ENCODE peak calls at places on chromosomes 2 and 18, in six cellular contexts. S is Panc1, P is A549, O is small intestine, G is Peyer's patch, E is lower lobe of right lung. C is an unnamed sample.
A peak's percentile ranks its signal among the peaks of the same experiment; 100 is the strongest.

GRCh38 chr2:119205001-119205669 is 18.5 kb upstream of the STEAP3 start:
- DNase-seq in S (no peak), P (no peak), O (no peak), G (no peak), E (no peak), C (no peak)

GRCh38 chr2:201887851-201888451 is 81.6 kb downstream of the CDK15 start:
- DNase-seq in S (no peak), P (no peak), O (no peak), G (no peak), E (no peak), C (no peak)

GRCh38 chr2:128421861-128422311 is 103.2 kb upstream of the HS6ST1 start:
- DNase-seq in S (no peak), P (no peak), O (no peak), G (peak; percentile 27), E (no peak), C (no peak)

GRCh38 chr18:13310286-13310685 is 91.7 kb downstream of the LDLRAD4 start:
- DNase-seq in S (no peak), P (no peak), O (no peak), G (no peak), E (no peak), C (no peak)

GRCh38 chr18:57942090-57942489 is 101.9 kb upstream of the NEDD4L start:
- DNase-seq in S (no peak), P (no peak), O (no peak), G (no peak), E (no peak), C (no peak)

GRCh38 chr2:100281521-100282438 is 40.5 kb downstream of the LONRF2 start:
- DNase-seq in S (no peak), P (no peak), O (no peak), G (no peak), E (no peak), C (no peak)

GRCh38 chr2:23705771-23706612 is 220.9 kb downstream of the ATAD2B start:
- DNase-seq in S (no peak), P (no peak), O (no peak), G (no peak), E (no peak), C (no peak)

GRCh38 chr2:207176245-207176644 is 10.5 kb upstream of the KLF7 start:
- DNase-seq in S (no peak), P (no peak), O (no peak), G (no peak), E (no peak), C (no peak)

GRCh38 chr2:236577481-236578410 is 8.1 kb downstream of the ACKR3 start:
- DNase-seq in S (no peak), P (no peak), O (no peak), G (no peak), E (no peak), C (no peak)
- H3K4me1 ChIP-seq in S (no peaks in the 10 kb centered on the region), P (no peaks in the 10 kb centered on the region), O (no peaks in the 10 kb centered on the region), G (no peaks in the 10 kb centered on the region), E (peaks cover 11% of the 10 kb centered on the region), C (no peaks in the 10 kb centered on the region)

GRCh38 chr2:8139668-8140202 is 542.1 kb upstream of the ID2 start:
- DNase-seq in S (no peak), P (no peak), O (no peak), G (no peak), E (no peak), C (no peak)
- H3K27ac ChIP-seq in S (no peak overlapping the region), P (no peak overlapping the region), O (no peak overlapping the region), G (no peak overlapping the region), E (peak overlapping the region; percentile 81), C (no peak overlapping the region)

DNA sequence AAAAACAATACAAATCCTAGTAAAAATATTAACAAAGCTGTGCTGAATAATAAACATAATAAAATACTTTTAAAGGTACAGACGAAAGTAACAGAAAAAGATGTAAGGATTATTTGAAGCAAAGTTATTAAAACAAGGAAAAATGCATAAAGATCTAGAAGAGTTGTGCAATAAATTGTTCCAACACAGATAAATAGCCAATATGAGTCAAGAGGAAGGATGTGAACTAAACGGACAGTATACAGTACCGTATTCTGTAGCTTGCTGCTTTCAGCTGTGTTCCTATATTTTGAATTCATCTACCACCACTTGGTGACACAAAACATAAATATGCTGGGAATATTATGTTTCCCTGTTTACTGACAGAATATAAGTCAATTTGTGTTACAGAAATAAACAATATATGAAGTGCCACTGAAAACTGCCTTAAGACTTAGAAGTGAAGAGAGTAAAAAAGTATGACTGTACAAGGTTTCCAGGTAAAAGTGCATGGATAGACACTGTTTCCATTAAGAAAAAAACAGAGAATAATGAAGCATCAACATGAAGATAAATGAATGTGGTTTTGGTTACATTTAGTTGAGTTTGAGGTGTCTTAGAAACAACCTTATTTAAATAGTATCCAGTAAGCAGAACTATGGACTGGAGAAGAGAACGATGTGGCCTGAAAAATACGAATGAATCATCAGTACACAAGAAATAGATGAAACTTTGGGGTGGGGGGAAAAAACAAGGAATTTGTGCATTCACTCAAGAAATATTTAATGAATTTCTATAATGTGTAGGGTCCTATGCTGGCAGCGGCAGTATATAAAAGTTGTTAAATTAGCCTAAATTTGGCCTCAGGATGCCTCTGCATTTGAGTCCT is 13.1 kb downstream of the PPP3R1 start:
- DNase-seq in S (no peak), P (no peak), O (no peak), G (no peak), E (no peak), C (no peak)
- H3K4me1 ChIP-seq in S (peaks cover 29% of the 10 kb centered on the region), P (peaks cover 45% of the 10 kb centered on the region), O (peaks cover 2% of the 10 kb centered on the region), G (no peaks in the 10 kb centered on the region), E (peaks cover 94% of the 10 kb centered on the region), C (peaks cover 56% of the 10 kb centered on the region)

GRCh38 chr2:74119324-74119723 is 28.4 kb downstream of the BOLA3 start:
- DNase-seq in S (no peak), P (peak; percentile 29), O (no peak), G (no peak), E (no peak), C (no peak)
- H3K27ac ChIP-seq in S (peak overlapping the region; percentile 80), P (no peak overlapping the region), O (no peak overlapping the region), G (no peak overlapping the region), E (no peak overlapping the region), C (no peak overlapping the region)

GRCh38 chr2:10340593-10340975 is 37.9 kb downstream of the HPCAL1 start:
- DNase-seq in S (no peak), P (no peak), O (no peak), G (no peak), E (no peak), C (no peak)

GRCh38 chr2:10343658-10344057 is 41.0 kb downstream of the HPCAL1 start:
- DNase-seq in S (no peak), P (no peak), O (no peak), G (no peak), E (peak; percentile 25), C (no peak)

GRCh38 chr2:10341193-10341592 is 38.5 kb downstream of the HPCAL1 start:
- DNase-seq in S (no peak), P (no peak), O (peak; percentile 35), G (no peak), E (no peak), C (no peak)

GRCh38 chr2:10343191-10343590 is 40.5 kb downstream of the HPCAL1 start:
- DNase-seq in S (no peak), P (no peak), O (no peak), G (no peak), E (no peak), C (no peak)

DNA sequence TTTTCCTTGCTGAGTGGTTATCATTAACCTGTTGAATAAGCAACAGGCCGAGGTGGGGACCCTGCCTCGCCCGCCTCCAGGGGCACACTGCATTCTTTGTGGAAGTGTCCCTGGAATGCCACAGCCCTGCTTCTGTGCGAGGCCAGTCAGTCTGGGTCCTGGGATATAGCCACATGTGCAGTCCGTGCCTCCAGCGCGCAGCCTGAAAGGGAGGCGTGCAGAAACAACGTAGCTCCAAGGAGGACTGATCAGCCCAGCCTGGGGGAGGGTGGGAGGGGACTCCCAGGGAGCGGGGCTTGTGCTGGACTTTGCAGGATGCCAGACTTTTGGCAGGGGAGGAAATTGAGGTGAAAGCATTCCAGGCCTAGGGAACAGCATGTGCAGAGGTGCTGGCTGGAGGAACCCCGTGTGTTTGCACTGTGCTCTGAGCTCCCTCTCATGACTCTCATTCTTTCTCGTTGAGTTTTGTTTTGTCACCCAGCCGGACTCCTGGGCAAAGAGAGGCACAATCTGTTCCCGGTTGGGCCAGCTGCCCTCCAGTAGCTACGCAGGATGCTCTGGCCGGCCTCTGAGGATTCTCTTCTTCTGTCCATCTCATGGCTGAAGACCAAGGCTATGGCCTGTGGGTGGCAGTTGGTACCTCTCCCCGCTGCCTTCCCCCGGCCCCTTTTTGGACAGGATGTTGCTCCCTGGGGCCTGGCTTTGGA is 39.7 kb downstream of the HPCAL1 start:
- DNase-seq in S (no peak), P (no peak), O (no peak), G (no peak), E (peak; percentile 66), C (no peak)
- H3K4me1 ChIP-seq in S (peaks cover 93% of the 10 kb centered on the region), P (peaks cover 90% of the 10 kb centered on the region), O (no peaks in the 10 kb centered on the region), G (no peaks in the 10 kb centered on the region), E (peaks cover 68% of the 10 kb centered on the region), C (peaks cover 14% of the 10 kb centered on the region)

GRCh38 chr2:98472961-98473746 is 28.5 kb downstream of the INPP4A start:
- DNase-seq in S (no peak), P (no peak), O (no peak), G (no peak), E (no peak), C (no peak)
- H3K27ac ChIP-seq in S (no peak overlapping the region), P (no peak overlapping the region), O (peak overlapping the region; percentile 47), G (peak overlapping the region; percentile 11), E (no peak overlapping the region), C (peak overlapping the region; percentile 64)

GRCh38 chr2:85892216-85892944 is 3.6 kb upstream of the ST3GAL5 start:
- DNase-seq in S (no peak), P (no peak), O (no peak), G (no peak), E (no peak), C (no peak)
- H3K4me1 ChIP-seq in S (peaks cover 13% of the 10 kb centered on the region), P (peaks cover 51% of the 10 kb centered on the region), O (no peaks in the 10 kb centered on the region), G (no peaks in the 10 kb centered on the region), E (peaks cover 41% of the 10 kb centered on the region), C (peaks cover 21% of the 10 kb centered on the region)

C was measured in CD4-positive, CD25-positive, alpha-beta regulatory T cell.